ENCODE peak calls at places on chromosomes 2 and 18, in nine cellular contexts. One of them, this sample, is unnamed. For H3K4me1, the result is how much of the 10 kb centered on the place peaks cover.

GRCh38 chr2:113229795-113230194 is 48.9 kb downstream of the PAX8 start:
- DNase-seq in uterus: no peak
- DNase-seq in PC-9: no peak
- DNase-seq in CD4-positive, CD25-positive, alpha-beta regulatory T cell: no peak
- DNase-seq in tibial artery: no peak
- DNase-seq in mammary epithelial cell: no peak
- DNase-seq in CD8-positive, alpha-beta T cell: no peak
- DNase-seq in psoas muscle: no peak
- DNase-seq in endodermal cell: no peak
- DNase-seq in this sample: no peak

GRCh38 chr18:77081387-77081773 is 51.2 kb downstream of the MBP start:
- DNase-seq in uterus: no peak
- DNase-seq in PC-9: no peak
- DNase-seq in CD4-positive, CD25-positive, alpha-beta regulatory T cell: no peak
- DNase-seq in tibial artery: no peak
- DNase-seq in mammary epithelial cell: no peak
- DNase-seq in CD8-positive, alpha-beta T cell: no peak
- DNase-seq in psoas muscle: no peak
- DNase-seq in endodermal cell: no peak
- DNase-seq in this sample: no peak

GRCh38 chr2:133607679-133608078 is 39.4 kb upstream of the NCKAP5 start:
- DNase-seq in uterus: no peak
- DNase-seq in PC-9: no peak
- DNase-seq in CD4-positive, CD25-positive, alpha-beta regulatory T cell: no peak
- DNase-seq in tibial artery: no peak
- DNase-seq in mammary epithelial cell: peak
- DNase-seq in CD8-positive, alpha-beta T cell: no peak
- DNase-seq in psoas muscle: no peak
- DNase-seq in endodermal cell: no peak
- DNase-seq in this sample: no peak

GRCh38 chr2:27735263-27735904 is 36.1 kb upstream of the MRPL33 start:
- DNase-seq in uterus: peak
- DNase-seq in PC-9: peak
- DNase-seq in CD4-positive, CD25-positive, alpha-beta regulatory T cell: peak
- DNase-seq in tibial artery: peak
- DNase-seq in mammary epithelial cell: peak
- DNase-seq in CD8-positive, alpha-beta T cell: peak
- DNase-seq in psoas muscle: peak
- DNase-seq in endodermal cell: peak
- DNase-seq in this sample: peak

GRCh38 chr2:233381013-233381995 is 27.0 kb downstream of the DGKD start:
- DNase-seq in uterus: no peak
- DNase-seq in PC-9: no peak
- DNase-seq in CD4-positive, CD25-positive, alpha-beta regulatory T cell: no peak
- DNase-seq in tibial artery: no peak
- DNase-seq in mammary epithelial cell: peak
- DNase-seq in CD8-positive, alpha-beta T cell: no peak
- DNase-seq in psoas muscle: no peak
- DNase-seq in endodermal cell: no peak
- DNase-seq in this sample: no peak

GRCh38 chr2:10009271-10009810 is 34.0 kb upstream of the KLF11 start:
- DNase-seq in uterus: no peak
- DNase-seq in PC-9: no peak
- DNase-seq in CD4-positive, CD25-positive, alpha-beta regulatory T cell: no peak
- DNase-seq in tibial artery: no peak
- DNase-seq in mammary epithelial cell: no peak
- DNase-seq in CD8-positive, alpha-beta T cell: no peak
- DNase-seq in psoas muscle: no peak
- DNase-seq in endodermal cell: no peak
- DNase-seq in this sample: no peak

GRCh38 chr2:64371727-64372126 is 82.2 kb upstream of the LGALSL start:
- DNase-seq in uterus: no peak
- DNase-seq in PC-9: no peak
- DNase-seq in CD4-positive, CD25-positive, alpha-beta regulatory T cell: no peak
- DNase-seq in tibial artery: no peak
- DNase-seq in mammary epithelial cell: peak
- DNase-seq in CD8-positive, alpha-beta T cell: no peak
- DNase-seq in psoas muscle: no peak
- DNase-seq in endodermal cell: no peak
- DNase-seq in this sample: no peak

GRCh38 chr18:48921305-48922202 is 29.2 kb downstream of the SMAD7 start:
- DNase-seq in uterus: peak
- DNase-seq in PC-9: no peak
- DNase-seq in CD4-positive, CD25-positive, alpha-beta regulatory T cell: no peak
- DNase-seq in tibial artery: no peak
- DNase-seq in mammary epithelial cell: no peak
- DNase-seq in CD8-positive, alpha-beta T cell: no peak
- DNase-seq in psoas muscle: no peak
- DNase-seq in endodermal cell: peak
- DNase-seq in this sample: peak

GRCh38 chr2:19942199-19942598 is 40.4 kb upstream of the TTC32 start:
- DNase-seq in uterus: no peak
- DNase-seq in PC-9: no peak
- DNase-seq in CD4-positive, CD25-positive, alpha-beta regulatory T cell: no peak
- DNase-seq in tibial artery: no peak
- DNase-seq in mammary epithelial cell: no peak
- DNase-seq in CD8-positive, alpha-beta T cell: no peak
- DNase-seq in psoas muscle: no peak
- DNase-seq in endodermal cell: no peak
- DNase-seq in this sample: no peak

GRCh38 chr2:32825291-32825712 is 121.5 kb upstream of the LTBP1 start:
- DNase-seq in uterus: peak
- DNase-seq in PC-9: no peak
- DNase-seq in CD4-positive, CD25-positive, alpha-beta regulatory T cell: no peak
- DNase-seq in tibial artery: peak
- DNase-seq in mammary epithelial cell: peak
- DNase-seq in CD8-positive, alpha-beta T cell: no peak
- DNase-seq in psoas muscle: no peak
- DNase-seq in endodermal cell: no peak
- DNase-seq in this sample: no peak

GRCh38 chr2:212359425-212360067 is 179.1 kb downstream of the ERBB4 start:
- DNase-seq in uterus: no peak
- DNase-seq in PC-9: no peak
- DNase-seq in CD4-positive, CD25-positive, alpha-beta regulatory T cell: no peak
- DNase-seq in tibial artery: no peak
- DNase-seq in mammary epithelial cell: no peak
- DNase-seq in CD8-positive, alpha-beta T cell: no peak
- DNase-seq in psoas muscle: no peak
- DNase-seq in endodermal cell: no peak
- DNase-seq in this sample: no peak

GRCh38 chr2:219820767-219821166 is 193.3 kb downstream of the SLC4A3 start:
- DNase-seq in uterus: no peak
- DNase-seq in PC-9: no peak
- DNase-seq in CD4-positive, CD25-positive, alpha-beta regulatory T cell: no peak
- DNase-seq in tibial artery: no peak
- DNase-seq in mammary epithelial cell: no peak
- DNase-seq in CD8-positive, alpha-beta T cell: no peak
- DNase-seq in psoas muscle: no peak
- DNase-seq in endodermal cell: no peak
- DNase-seq in this sample: no peak

GRCh38 chr2:11572996-11573395 is 39.2 kb downstream of the GREB1 start:
- DNase-seq in uterus: no peak
- DNase-seq in PC-9: no peak
- DNase-seq in CD4-positive, CD25-positive, alpha-beta regulatory T cell: no peak
- DNase-seq in tibial artery: no peak
- DNase-seq in mammary epithelial cell: no peak
- DNase-seq in CD8-positive, alpha-beta T cell: no peak
- DNase-seq in psoas muscle: peak
- DNase-seq in endodermal cell: no peak
- DNase-seq in this sample: no peak

GRCh38 chr2:15223887-15224286 is 337.2 kb downstream of the NBAS start:
- DNase-seq in uterus: no peak
- DNase-seq in PC-9: no peak
- DNase-seq in CD4-positive, CD25-positive, alpha-beta regulatory T cell: no peak
- DNase-seq in tibial artery: no peak
- DNase-seq in mammary epithelial cell: peak
- DNase-seq in CD8-positive, alpha-beta T cell: no peak
- DNase-seq in psoas muscle: no peak
- DNase-seq in endodermal cell: no peak
- DNase-seq in this sample: no peak

GRCh38 chr2:24920813-24921441 is 890 bp upstream of the ADCY3 start:
- DNase-seq in uterus: no peak
- DNase-seq in PC-9: no peak
- DNase-seq in CD4-positive, CD25-positive, alpha-beta regulatory T cell: no peak
- DNase-seq in tibial artery: no peak
- DNase-seq in mammary epithelial cell: no peak
- DNase-seq in CD8-positive, alpha-beta T cell: no peak
- DNase-seq in psoas muscle: no peak
- DNase-seq in endodermal cell: peak
- DNase-seq in this sample: peak

GRCh38 chr2:88450925-88451575 is 1.4 kb downstream of the FOXI3 start:
- DNase-seq in uterus: no peak
- DNase-seq in PC-9: no peak
- DNase-seq in CD4-positive, CD25-positive, alpha-beta regulatory T cell: no peak
- DNase-seq in tibial artery: no peak
- DNase-seq in mammary epithelial cell: no peak
- DNase-seq in CD8-positive, alpha-beta T cell: no peak
- DNase-seq in psoas muscle: no peak
- DNase-seq in endodermal cell: no peak
- DNase-seq in this sample: no peak

GRCh38 chr2:202375006-202375610 is 1.0 kb upstream of the BMPR2 start:
- DNase-seq in uterus: peak
- DNase-seq in PC-9: peak
- DNase-seq in CD4-positive, CD25-positive, alpha-beta regulatory T cell: peak
- DNase-seq in tibial artery: peak
- DNase-seq in mammary epithelial cell: peak
- DNase-seq in CD8-positive, alpha-beta T cell: peak
- DNase-seq in psoas muscle: peak
- DNase-seq in endodermal cell: peak
- DNase-seq in this sample: peak
- H3K27ac ChIP-seq in uterus: peak
- H3K27ac ChIP-seq in PC-9: peak
- H3K27ac ChIP-seq in CD4-positive, CD25-positive, alpha-beta regulatory T cell: peak
- H3K27ac ChIP-seq in tibial artery: peak
- H3K27ac ChIP-seq in mammary epithelial cell: peak
- H3K27ac ChIP-seq in CD8-positive, alpha-beta T cell: peak
- H3K27ac ChIP-seq in psoas muscle: peak
- H3K27ac ChIP-seq in endodermal cell: peak
- H3K27ac ChIP-seq in this sample: peak

GRCh38 chr18:9495465-9495864 is 20.2 kb downstream of the RALBP1 start:
- DNase-seq in uterus: no peak
- DNase-seq in PC-9: no peak
- DNase-seq in CD4-positive, CD25-positive, alpha-beta regulatory T cell: no peak
- DNase-seq in tibial artery: no peak
- DNase-seq in mammary epithelial cell: no peak
- DNase-seq in CD8-positive, alpha-beta T cell: no peak
- DNase-seq in psoas muscle: no peak
- DNase-seq in endodermal cell: no peak
- DNase-seq in this sample: no peak
- H3K4me3 ChIP-seq in uterus: no peak
- H3K4me3 ChIP-seq in PC-9: no peak
- H3K4me3 ChIP-seq in CD4-positive, CD25-positive, alpha-beta regulatory T cell: no peak
- H3K4me3 ChIP-seq in tibial artery: no peak
- H3K4me3 ChIP-seq in mammary epithelial cell: no peak
- H3K4me3 ChIP-seq in CD8-positive, alpha-beta T cell: no peak
- H3K4me3 ChIP-seq in psoas muscle: no peak
- H3K4me3 ChIP-seq in endodermal cell: no peak
- H3K4me3 ChIP-seq in this sample: no peak

DNA sequence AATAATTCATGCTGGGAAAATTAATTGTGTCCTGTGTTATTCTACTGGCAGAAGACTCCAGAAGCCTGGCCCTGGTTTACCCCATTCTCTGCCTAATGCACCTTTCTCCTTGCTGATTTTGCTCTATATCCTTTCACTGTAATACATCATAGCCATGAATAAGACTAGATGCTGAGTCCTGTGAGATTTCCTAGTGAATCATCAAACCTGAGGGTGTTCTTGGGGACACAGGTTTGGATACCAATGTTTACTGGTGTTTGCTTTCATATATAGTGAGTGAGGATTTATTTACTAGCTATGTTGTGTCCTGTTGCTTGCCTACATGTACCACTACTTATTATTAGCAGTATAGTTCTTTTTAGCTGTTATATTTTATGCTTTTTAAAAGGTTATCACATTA is 6.5 kb downstream of the METTL5 start:
- DNase-seq in uterus: no peak
- DNase-seq in PC-9: no peak
- DNase-seq in CD4-positive, CD25-positive, alpha-beta regulatory T cell: no peak
- DNase-seq in tibial artery: no peak
- DNase-seq in mammary epithelial cell: peak
- DNase-seq in CD8-positive, alpha-beta T cell: no peak
- DNase-seq in psoas muscle: no peak
- DNase-seq in endodermal cell: no peak
- DNase-seq in this sample: no peak
- H3K4me1 ChIP-seq in uterus: under half
- H3K4me1 ChIP-seq in PC-9: under half
- H3K4me1 ChIP-seq in CD4-positive, CD25-positive, alpha-beta regulatory T cell: under half
- H3K4me1 ChIP-seq in tibial artery: under half
- H3K4me1 ChIP-seq in mammary epithelial cell: under half
- H3K4me1 ChIP-seq in CD8-positive, alpha-beta T cell: under half
- H3K4me1 ChIP-seq in psoas muscle: under half
- H3K4me1 ChIP-seq in endodermal cell: under half
- H3K4me1 ChIP-seq in this sample: under half

GRCh38 chr2:173051463-173051862 is 24.2 kb upstream of the MAP3K20 start:
- DNase-seq in uterus: no peak
- DNase-seq in PC-9: no peak
- DNase-seq in CD4-positive, CD25-positive, alpha-beta regulatory T cell: no peak
- DNase-seq in tibial artery: no peak
- DNase-seq in mammary epithelial cell: no peak
- DNase-seq in CD8-positive, alpha-beta T cell: no peak
- DNase-seq in psoas muscle: no peak
- DNase-seq in endodermal cell: no peak
- DNase-seq in this sample: no peak

GRCh38 chr2:173050684-173051083 is 25.0 kb upstream of the MAP3K20 start:
- DNase-seq in uterus: no peak
- DNase-seq in PC-9: no peak
- DNase-seq in CD4-positive, CD25-positive, alpha-beta regulatory T cell: no peak
- DNase-seq in tibial artery: no peak
- DNase-seq in mammary epithelial cell: no peak
- DNase-seq in CD8-positive, alpha-beta T cell: no peak
- DNase-seq in psoas muscle: no peak
- DNase-seq in endodermal cell: no peak
- DNase-seq in this sample: no peak

GRCh38 chr2:173048901-173049661 is 26.6 kb upstream of the MAP3K20 start:
- DNase-seq in uterus: peak
- DNase-seq in PC-9: peak
- DNase-seq in CD4-positive, CD25-positive, alpha-beta regulatory T cell: no peak
- DNase-seq in tibial artery: peak
- DNase-seq in mammary epithelial cell: peak
- DNase-seq in CD8-positive, alpha-beta T cell: no peak
- DNase-seq in psoas muscle: peak
- DNase-seq in endodermal cell: no peak
- DNase-seq in this sample: no peak

GRCh38 chr2:173049732-173050314 is 25.8 kb upstream of the MAP3K20 start:
- DNase-seq in uterus: no peak
- DNase-seq in PC-9: no peak
- DNase-seq in CD4-positive, CD25-positive, alpha-beta regulatory T cell: no peak
- DNase-seq in tibial artery: no peak
- DNase-seq in mammary epithelial cell: no peak
- DNase-seq in CD8-positive, alpha-beta T cell: no peak
- DNase-seq in psoas muscle: no peak
- DNase-seq in endodermal cell: no peak
- DNase-seq in this sample: no peak

DNA sequence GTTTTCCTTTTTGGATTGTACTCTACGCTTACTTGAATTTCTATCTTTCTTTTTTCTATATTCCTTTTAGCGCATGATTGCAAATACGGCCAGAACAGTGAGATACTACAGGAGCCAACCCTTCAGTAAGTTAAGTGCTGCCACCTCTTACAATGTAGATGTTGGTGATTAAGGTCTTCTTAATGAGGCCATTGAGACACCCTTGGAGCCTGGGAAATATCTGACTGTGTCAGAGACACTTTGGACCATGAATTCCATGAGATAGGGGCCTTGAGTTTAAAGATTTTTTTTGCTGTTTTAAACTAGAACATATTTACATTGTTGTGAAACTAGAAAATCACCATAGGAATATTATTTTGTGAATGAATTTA is 27.1 kb upstream of the MAP3K20 start:
- DNase-seq in uterus: no peak
- DNase-seq in PC-9: no peak
- DNase-seq in CD4-positive, CD25-positive, alpha-beta regulatory T cell: no peak
- DNase-seq in tibial artery: no peak
- DNase-seq in mammary epithelial cell: no peak
- DNase-seq in CD8-positive, alpha-beta T cell: no peak
- DNase-seq in psoas muscle: no peak
- DNase-seq in endodermal cell: no peak
- DNase-seq in this sample: no peak
- H3K27ac ChIP-seq in uterus: peak
- H3K27ac ChIP-seq in PC-9: peak
- H3K27ac ChIP-seq in CD4-positive, CD25-positive, alpha-beta regulatory T cell: no peak
- H3K27ac ChIP-seq in tibial artery: peak
- H3K27ac ChIP-seq in mammary epithelial cell: peak
- H3K27ac ChIP-seq in CD8-positive, alpha-beta T cell: no peak
- H3K27ac ChIP-seq in psoas muscle: peak
- H3K27ac ChIP-seq in endodermal cell: no peak
- H3K27ac ChIP-seq in this sample: no peak